ENCODE peak calls at places on chromosomes 16 and 17, in four cellular contexts. R is NCI-H1436, V is hypothalamus, O is PC-3. W is an unnamed sample.

GRCh38 chr17:79304907-79305306 is 230.3 kb downstream of the ENGASE start:
- DNase-seq in O (no peak), V (no peak), R (no peak), W (no peak)

GRCh38 chr17:58059141-58059540 is 24.1 kb upstream of the DYNLL2 start:
- DNase-seq in R (peak; percentile 38), V (no peak), O (peak; percentile 28), W (no peak)

GRCh38 chr16:78216166-78216745 is 116.8 kb downstream of the WWOX start:
- DNase-seq in V (no peak), O (no peak), R (no peak), W (no peak)

GRCh38 chr17:38564869-38565268 is 40.9 kb downstream of the SRCIN1 start:
- DNase-seq in R (no peak), O (no peak), V (no peak), W (no peak)

GRCh38 chr17:2396568-2397246 is 4.2 kb downstream of the MNT start:
- DNase-seq in R (peak; percentile 88), V (peak; percentile 39), O (peak; percentile 89), W (peak; percentile 96)

GRCh38 chr17:81484195-81484979 is 28.2 kb downstream of the ACTG1 start:
- DNase-seq in V (peak; percentile 68), O (peak; percentile 89), R (peak; percentile 87), W (peak; percentile 96)

GRCh38 chr16:80659865-80660264 is 119.1 kb downstream of the DYNLRB2 start:
- DNase-seq in V (no peak), R (no peak), O (no peak), W (no peak)

GRCh38 chr17:19332371-19333131 is 30.0 kb downstream of the B9D1 start:
- DNase-seq in R (no peak), V (no peak), O (no peak), W (no peak)

GRCh38 chr17:74085434-74085833 is 118.0 kb upstream of the RPL38 start:
- DNase-seq in R (no peak), V (no peak), O (no peak), W (no peak)